ENCODE peak calls at places on chromosomes 1 and 21, in six cellular contexts. One of them, this sample, is unnamed.
A peak's percentile ranks its signal among the peaks of the same experiment; 100 is the strongest.

GRCh38 chr1:37850352-37850955 is 8.9 kb downstream of the MTF1 start:
- DNase-seq in HCT116: no peak
- DNase-seq in H1: no peak
- DNase-seq in K562: no peak
- DNase-seq in GM12878: no peak
- DNase-seq in HepG2: no peak
- DNase-seq in this sample: no peak

GRCh38 chr1:166340709-166341108 is 173.9 kb upstream of the FAM78B start:
- DNase-seq in HCT116: no peak
- DNase-seq in H1: no peak
- DNase-seq in K562: no peak
- DNase-seq in GM12878: no peak
- DNase-seq in HepG2: no peak
- DNase-seq in this sample: no peak

GRCh38 chr1:244863491-244864252 is 671 bp downstream of the HNRNPU start:
- DNase-seq in HCT116: no peak
- DNase-seq in H1: no peak
- DNase-seq in K562: peak; percentile 84
- DNase-seq in GM12878: no peak
- DNase-seq in HepG2: no peak
- DNase-seq in this sample: no peak

GRCh38 chr1:1619917-1620361 is 4.6 kb downstream of the MIB2 start:
- DNase-seq in HCT116: no peak
- DNase-seq in H1: no peak
- DNase-seq in K562: peak; percentile 50
- DNase-seq in GM12878: no peak
- DNase-seq in HepG2: peak; percentile 31
- DNase-seq in this sample: no peak

GRCh38 chr21:38136201-38136600 is 120.6 kb upstream of the KCNJ15 start:
- DNase-seq in HCT116: no peak
- DNase-seq in H1: no peak
- DNase-seq in K562: no peak
- DNase-seq in GM12878: no peak
- DNase-seq in HepG2: no peak
- DNase-seq in this sample: no peak

GRCh38 chr1:165443539-165444289 is 1.2 kb downstream of the RXRG start:
- DNase-seq in HCT116: no peak
- DNase-seq in H1: no peak
- DNase-seq in K562: no peak
- DNase-seq in GM12878: no peak
- DNase-seq in HepG2: no peak
- DNase-seq in this sample: peak; percentile 20

GRCh38 chr1:169250022-169250421 is 117.6 kb downstream of the NME7 start:
- DNase-seq in HCT116: no peak
- DNase-seq in H1: no peak
- DNase-seq in K562: no peak
- DNase-seq in GM12878: no peak
- DNase-seq in HepG2: no peak
- DNase-seq in this sample: no peak

GRCh38 chr1:194295690-194296089 is 1109.3 kb upstream of the B3GALT2 start:
- DNase-seq in HCT116: peak; percentile 33
- DNase-seq in H1: no peak
- DNase-seq in K562: no peak
- DNase-seq in GM12878: no peak
- DNase-seq in HepG2: peak; percentile 15
- DNase-seq in this sample: peak; percentile 47

GRCh38 chr21:42251654-42252053 is 32.7 kb downstream of the ABCG1 start:
- DNase-seq in HCT116: no peak
- DNase-seq in H1: no peak
- DNase-seq in K562: no peak
- DNase-seq in GM12878: no peak
- DNase-seq in HepG2: no peak
- DNase-seq in this sample: no peak

GRCh38 chr1:20063861-20064292 is 6.1 kb upstream of the PLA2G5 start:
- DNase-seq in HCT116: no peak
- DNase-seq in H1: no peak
- DNase-seq in K562: no peak
- DNase-seq in GM12878: no peak
- DNase-seq in HepG2: peak; percentile 27
- DNase-seq in this sample: no peak

GRCh38 chr1:83692524-83693336 is 306.2 kb downstream of the TTLL7 start:
- DNase-seq in HCT116: no peak
- DNase-seq in H1: peak; percentile 65
- DNase-seq in K562: no peak
- DNase-seq in GM12878: peak; percentile 9
- DNase-seq in HepG2: peak; percentile 1
- DNase-seq in this sample: peak; percentile 97

GRCh38 chr1:54287821-54288220 is 87.9 kb downstream of the MRPL37 start:
- DNase-seq in HCT116: no peak
- DNase-seq in H1: no peak
- DNase-seq in K562: no peak
- DNase-seq in GM12878: no peak
- DNase-seq in HepG2: no peak
- DNase-seq in this sample: no peak

GRCh38 chr1:239912471-239912870 is 179.2 kb upstream of the FMN2 start:
- DNase-seq in HCT116: no peak
- DNase-seq in H1: no peak
- DNase-seq in K562: no peak
- DNase-seq in GM12878: no peak
- DNase-seq in HepG2: no peak
- DNase-seq in this sample: no peak

GRCh38 chr1:61202854-61203603 is 120.7 kb downstream of the NFIA start:
- DNase-seq in HCT116: no peak
- DNase-seq in H1: no peak
- DNase-seq in K562: no peak
- DNase-seq in GM12878: no peak
- DNase-seq in HepG2: no peak
- DNase-seq in this sample: no peak

GRCh38 chr1:150076985-150077384 is 9.4 kb downstream of the VPS45 start:
- DNase-seq in HCT116: no peak
- DNase-seq in H1: no peak
- DNase-seq in K562: no peak
- DNase-seq in GM12878: no peak
- DNase-seq in HepG2: no peak
- DNase-seq in this sample: no peak

GRCh38 chr1:231512147-231512698 is 16.2 kb upstream of the TSNAX start:
- DNase-seq in HCT116: peak; percentile 84
- DNase-seq in H1: no peak
- DNase-seq in K562: no peak
- DNase-seq in GM12878: peak; percentile 20
- DNase-seq in HepG2: peak; percentile 91
- DNase-seq in this sample: no peak

GRCh38 chr1:34549199-34549598 is 205.6 kb upstream of the GJB5 start:
- DNase-seq in HCT116: peak; percentile 10
- DNase-seq in H1: peak; percentile 13
- DNase-seq in K562: no peak
- DNase-seq in GM12878: no peak
- DNase-seq in HepG2: peak; percentile 37
- DNase-seq in this sample: peak; percentile 72

GRCh38 chr1:168767885-168768584 is 39.0 kb upstream of the DPT start:
- DNase-seq in HCT116: no peak
- DNase-seq in H1: no peak
- DNase-seq in K562: no peak
- DNase-seq in GM12878: no peak
- DNase-seq in HepG2: no peak
- DNase-seq in this sample: no peak

GRCh38 chr1:231612393-231613089 is 14.0 kb upstream of the DISC1 start:
- DNase-seq in HCT116: no peak
- DNase-seq in H1: no peak
- DNase-seq in K562: no peak
- DNase-seq in GM12878: peak; percentile 49
- DNase-seq in HepG2: no peak
- DNase-seq in this sample: no peak

GRCh38 chr1:187471555-187471954 is 642.8 kb downstream of the PLA2G4A start:
- DNase-seq in HCT116: no peak
- DNase-seq in H1: no peak
- DNase-seq in K562: no peak
- DNase-seq in GM12878: no peak
- DNase-seq in HepG2: no peak
- DNase-seq in this sample: no peak

GRCh38 chr1:12460121-12460520 is 157.9 kb downstream of the DHRS3 start:
- DNase-seq in HCT116: no peak
- DNase-seq in H1: no peak
- DNase-seq in K562: no peak
- DNase-seq in GM12878: no peak
- DNase-seq in HepG2: no peak
- DNase-seq in this sample: no peak

GRCh38 chr1:89199515-89199914 is 773 bp upstream of the GBP4 start:
- DNase-seq in HCT116: no peak
- DNase-seq in H1: no peak
- DNase-seq in K562: no peak
- DNase-seq in GM12878: no peak
- DNase-seq in HepG2: no peak
- DNase-seq in this sample: no peak
- H3K4me3 ChIP-seq in HCT116: no peak overlapping the region
- H3K4me3 ChIP-seq in H1: no peak overlapping the region
- H3K4me3 ChIP-seq in K562: no peak overlapping the region
- H3K4me3 ChIP-seq in GM12878: peak overlapping the region; percentile 66
- H3K4me3 ChIP-seq in HepG2: no peak overlapping the region
- H3K4me3 ChIP-seq in this sample: no peak overlapping the region

DNA sequence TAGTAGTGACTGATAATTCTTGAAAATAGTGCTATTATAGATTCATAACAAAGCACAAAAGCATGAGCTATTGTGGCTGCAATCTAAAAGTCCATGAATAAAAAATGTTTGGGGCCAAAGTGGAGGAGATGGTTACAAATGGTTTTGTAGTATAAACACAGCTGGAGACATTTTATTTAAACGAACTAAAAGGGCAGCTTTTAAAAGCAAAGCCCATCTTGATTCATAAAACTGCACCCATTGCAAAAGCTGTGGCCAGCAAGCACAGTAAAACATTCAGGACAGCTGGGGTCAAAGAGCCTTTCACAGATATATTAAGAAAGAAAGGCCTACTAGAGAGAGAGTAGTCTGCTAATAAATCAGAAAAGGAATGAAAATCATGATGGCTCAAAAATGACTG is 520.8 kb downstream of the NUF2 start:
- DNase-seq in HCT116: no peak
- DNase-seq in H1: no peak
- DNase-seq in K562: no peak
- DNase-seq in GM12878: no peak
- DNase-seq in HepG2: no peak
- DNase-seq in this sample: no peak
- TF ChIP-seq ZNF274 in HCT116: no peak
- TF ChIP-seq ZNF274 in H1: no peak
- TF ChIP-seq ZNF274 in K562: no peak
- TF ChIP-seq ZNF274 in GM12878: no peak
- TF ChIP-seq ZNF274 in HepG2: no peak
- TF ChIP-seq ZNF274 in this sample: no peak

GRCh38 chr1:31814631-31815306 is 1.1 kb downstream of the SPOCD1 start:
- DNase-seq in HCT116: no peak
- DNase-seq in H1: no peak
- DNase-seq in K562: no peak
- DNase-seq in GM12878: no peak
- DNase-seq in HepG2: no peak
- DNase-seq in this sample: no peak

GRCh38 chr1:31815307-31815645 is 546 bp downstream of the SPOCD1 start:
- DNase-seq in HCT116: no peak
- DNase-seq in H1: no peak
- DNase-seq in K562: peak; percentile 3
- DNase-seq in GM12878: no peak
- DNase-seq in HepG2: no peak
- DNase-seq in this sample: no peak

GRCh38 chr1:31818204-31818603 is 2.4 kb upstream of the SPOCD1 start:
- DNase-seq in HCT116: no peak
- DNase-seq in H1: no peak
- DNase-seq in K562: no peak
- DNase-seq in GM12878: no peak
- DNase-seq in HepG2: no peak
- DNase-seq in this sample: no peak

GRCh38 chr1:31814041-31814511 is 1.7 kb downstream of the SPOCD1 start:
- DNase-seq in HCT116: no peak
- DNase-seq in H1: no peak
- DNase-seq in K562: no peak
- DNase-seq in GM12878: no peak
- DNase-seq in HepG2: no peak
- DNase-seq in this sample: no peak

DNA sequence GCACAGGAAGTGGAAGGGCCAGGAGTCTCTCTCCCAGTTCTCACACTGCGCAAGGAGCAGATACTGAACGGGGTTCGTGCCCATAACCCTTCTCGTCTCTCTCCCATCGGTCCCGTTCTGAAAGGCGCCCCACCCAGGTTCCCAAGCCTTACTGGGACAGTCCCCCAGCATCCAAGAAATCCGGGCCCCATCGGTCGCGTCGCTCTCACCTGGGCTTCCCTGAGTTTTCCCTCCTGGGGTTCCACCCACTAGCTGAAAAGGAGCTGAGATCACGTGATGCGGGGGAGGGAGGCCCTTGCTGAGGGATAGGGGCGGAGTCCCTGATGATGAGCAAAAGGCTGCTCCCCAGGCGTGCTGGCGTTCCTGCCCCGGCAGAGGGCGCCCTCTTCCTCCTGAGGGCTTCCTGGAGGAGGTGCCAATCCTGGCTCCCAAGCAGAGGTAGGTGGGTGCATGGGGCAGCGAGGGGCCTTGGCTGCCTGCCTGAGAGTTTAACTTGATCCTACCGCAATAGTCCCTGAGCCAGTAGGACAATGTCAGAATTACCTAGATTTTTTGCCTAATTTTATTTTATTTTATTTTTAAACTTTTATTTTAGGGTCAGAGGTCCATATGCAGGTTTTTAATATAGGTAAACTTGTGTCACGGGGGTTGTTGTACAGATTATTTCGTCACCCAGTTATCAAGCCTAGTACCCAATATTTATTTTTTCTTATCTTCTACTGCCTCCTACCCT is at the start of gene SPOCD1:
- DNase-seq in HCT116: peak; percentile 83
- DNase-seq in H1: peak; percentile 92
- DNase-seq in K562: peak; percentile 98
- DNase-seq in GM12878: peak; percentile 31
- DNase-seq in HepG2: peak; percentile 85
- DNase-seq in this sample: peak; percentile 98
- H3K4me3 ChIP-seq in HCT116: peak within 1 kb of the TSS; percentile 60
- H3K4me3 ChIP-seq in H1: peak within 1 kb of the TSS; percentile 32
- H3K4me3 ChIP-seq in K562: peak within 1 kb of the TSS; percentile 27
- H3K4me3 ChIP-seq in GM12878: no peak within 1 kb of the TSS
- H3K4me3 ChIP-seq in HepG2: peak within 1 kb of the TSS; percentile 67
- H3K4me3 ChIP-seq in this sample: peak within 1 kb of the TSS; percentile 22

DNA sequence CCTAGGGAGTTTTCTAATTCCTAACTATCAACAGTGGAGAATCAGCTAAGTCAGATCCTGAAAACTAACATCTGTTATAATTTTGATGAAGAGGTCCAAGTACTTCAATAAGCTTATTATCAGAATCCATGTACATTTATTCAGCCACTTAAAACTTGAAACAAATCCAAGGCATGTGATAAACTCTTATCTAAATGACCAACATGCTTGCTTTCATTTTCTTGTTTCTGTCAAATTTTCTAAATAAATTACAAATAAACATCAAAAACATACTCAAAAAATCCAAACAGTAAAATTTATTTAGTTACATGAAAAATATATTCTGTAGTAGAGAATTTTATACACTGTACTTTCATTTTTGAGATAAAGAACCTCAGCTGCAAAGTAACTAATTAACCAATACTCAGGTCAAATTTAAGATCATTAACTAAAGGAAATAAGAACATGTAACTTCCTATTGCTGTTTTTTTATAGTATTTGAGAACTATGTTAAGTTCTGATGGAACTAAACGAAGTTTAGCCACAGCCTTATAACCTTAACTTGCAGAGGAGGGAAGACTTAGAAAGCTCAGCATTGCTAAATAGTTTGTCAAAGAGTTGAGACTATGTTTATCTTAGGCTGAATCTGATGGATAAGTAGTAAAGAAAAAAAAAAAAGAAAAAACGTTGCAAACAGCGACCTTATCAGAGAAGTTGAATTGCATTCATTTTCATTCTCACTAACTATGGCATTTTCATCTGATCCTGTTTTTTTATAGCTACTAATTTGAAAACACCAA is 44.9 kb downstream of the SYNJ1 start:
- DNase-seq in HCT116: no peak
- DNase-seq in H1: no peak
- DNase-seq in K562: no peak
- DNase-seq in GM12878: no peak
- DNase-seq in HepG2: no peak
- DNase-seq in this sample: no peak
- TF ChIP-seq ZNF274 in HCT116: no peak
- TF ChIP-seq ZNF274 in H1: no peak
- TF ChIP-seq ZNF274 in K562: no peak
- TF ChIP-seq ZNF274 in GM12878: no peak
- TF ChIP-seq ZNF274 in HepG2: no peak
- TF ChIP-seq ZNF274 in this sample: no peak